ENCODE peak calls at places on chromosomes 16 and 17, in eight cellular contexts. B is HEK293T; Y is dorsolateral prefrontal cortex; R is neural crest cell; G is HTR-8/SVneo; M is NCI-H2081; E is CD8-positive, alpha-beta T cell; U is psoas muscle. K is an unnamed sample.

GRCh38 chr16:8887952-8888560 is 5.9 kb downstream of the LITAFD start:
- DNase-seq in E (no peak), B (no peak), M (no peak), Y (peak), U (peak), R (no peak), G (no peak), K (no peak)

GRCh38 chr16:35450648-35451047 is 1991.2 kb downstream of the TP53TG3F start:
- DNase-seq in M (no peak), U (no peak), G (no peak), E (no peak), Y (no peak), B (no peak), R (no peak), K (no peak)

GRCh38 chr17:75315541-75316243 is 26.5 kb upstream of the SLC25A19 start:
- DNase-seq in B (no peak), Y (no peak), G (no peak), U (no peak), E (no peak), R (no peak), M (no peak), K (no peak)

GRCh38 chr17:48610282-48611211 is at the start of gene HOXB7:
- DNase-seq in B (no peak), M (peak), G (peak), E (peak), Y (no peak), U (peak), R (no peak), K (no peak)

GRCh38 chr17:74442670-74443515 is 11.0 kb downstream of the GPRC5C start:
- DNase-seq in Y (peak), G (no peak), B (peak), E (no peak), M (peak), R (no peak), U (peak), K (no peak)

GRCh38 chr16:9955677-9956076 is 226.6 kb downstream of the GRIN2A start:
- DNase-seq in U (no peak), Y (no peak), E (no peak), G (no peak), M (no peak), R (no peak), B (no peak), K (no peak)

GRCh38 chr16:19882641-19883040 is 2.0 kb downstream of the GPRC5B start:
- DNase-seq in M (no peak), U (no peak), E (no peak), G (no peak), R (no peak), Y (no peak), B (no peak), K (no peak)

GRCh38 chr17:2594657-2595085 is 1.2 kb downstream of the PAFAH1B1 start:
- DNase-seq in E (peak), B (no peak), M (no peak), R (no peak), Y (no peak), G (no peak), U (no peak), K (no peak)

GRCh38 chr17:44067547-44067945 is 1.1 kb upstream of the LSM12 start:
- DNase-seq in B (no peak), E (no peak), M (no peak), R (no peak), Y (no peak), G (no peak), U (no peak), K (no peak)

GRCh38 chr17:32342603-32343325 is 791 bp upstream of the C17orf75 start:
- DNase-seq in G (no peak), U (no peak), M (no peak), Y (no peak), B (no peak), E (no peak), R (no peak), K (no peak)